ENCODE peak calls at places on chromosomes 12 and 14, in nine cellular contexts. One of them, this sample, is unnamed.

GRCh38 chr14:52429451-52429850 is 115.3 kb downstream of the PTGER2 start:
- DNase-seq in lung: no peak
- DNase-seq in psoas muscle: no peak
- DNase-seq in AG04450: no peak
- DNase-seq in ovary: no peak
- DNase-seq in left ventricle myocardium inferior: no peak
- DNase-seq in HFF-Myc: no peak
- DNase-seq in AG10803: no peak
- DNase-seq in fibroblast of pulmonary artery: no peak
- DNase-seq in this sample: no peak

GRCh38 chr12:47221256-47222023 is 141.7 kb upstream of the AMIGO2 start:
- DNase-seq in left ventricle myocardium inferior: no peak
- DNase-seq in lung: no peak
- DNase-seq in fibroblast of pulmonary artery: no peak
- DNase-seq in psoas muscle: no peak
- DNase-seq in AG04450: no peak
- DNase-seq in HFF-Myc: no peak
- DNase-seq in AG10803: no peak
- DNase-seq in ovary: no peak
- DNase-seq in this sample: no peak

GRCh38 chr14:74190910-74191575 is 48.2 kb upstream of the VSX2 start:
- DNase-seq in psoas muscle: no peak
- DNase-seq in lung: no peak
- DNase-seq in ovary: no peak
- DNase-seq in AG10803: peak; percentile 4
- DNase-seq in fibroblast of pulmonary artery: no peak
- DNase-seq in AG04450: no peak
- DNase-seq in left ventricle myocardium inferior: no peak
- DNase-seq in HFF-Myc: no peak
- DNase-seq in this sample: no peak

GRCh38 chr14:27384124-27384523 is 786.3 kb upstream of the NOVA1 start:
- DNase-seq in HFF-Myc: no peak
- DNase-seq in AG10803: no peak
- DNase-seq in left ventricle myocardium inferior: no peak
- DNase-seq in AG04450: no peak
- DNase-seq in psoas muscle: no peak
- DNase-seq in lung: no peak
- DNase-seq in fibroblast of pulmonary artery: no peak
- DNase-seq in ovary: no peak
- DNase-seq in this sample: no peak

GRCh38 chr12:99131761-99132199 is 486.7 kb downstream of the APAF1 start:
- DNase-seq in AG10803: no peak
- DNase-seq in left ventricle myocardium inferior: peak; percentile 54
- DNase-seq in HFF-Myc: no peak
- DNase-seq in ovary: no peak
- DNase-seq in psoas muscle: peak; percentile 61
- DNase-seq in fibroblast of pulmonary artery: no peak
- DNase-seq in lung: no peak
- DNase-seq in AG04450: no peak
- DNase-seq in this sample: no peak

GRCh38 chr14:53055003-53055402 is 98.1 kb downstream of the DDHD1 start:
- DNase-seq in HFF-Myc: peak; percentile 48
- DNase-seq in AG04450: peak; percentile 42
- DNase-seq in AG10803: peak; percentile 64
- DNase-seq in ovary: no peak
- DNase-seq in psoas muscle: no peak
- DNase-seq in lung: no peak
- DNase-seq in fibroblast of pulmonary artery: peak; percentile 79
- DNase-seq in left ventricle myocardium inferior: no peak
- DNase-seq in this sample: no peak

GRCh38 chr14:33477752-33478151 is 473.1 kb downstream of the EGLN3 start:
- DNase-seq in left ventricle myocardium inferior: no peak
- DNase-seq in HFF-Myc: no peak
- DNase-seq in lung: no peak
- DNase-seq in ovary: no peak
- DNase-seq in AG10803: no peak
- DNase-seq in fibroblast of pulmonary artery: no peak
- DNase-seq in psoas muscle: no peak
- DNase-seq in AG04450: no peak
- DNase-seq in this sample: no peak

GRCh38 chr14:102125546-102125945 is 14.2 kb upstream of the WDR20 start:
- DNase-seq in left ventricle myocardium inferior: no peak
- DNase-seq in AG10803: no peak
- DNase-seq in AG04450: no peak
- DNase-seq in fibroblast of pulmonary artery: no peak
- DNase-seq in ovary: no peak
- DNase-seq in HFF-Myc: no peak
- DNase-seq in psoas muscle: no peak
- DNase-seq in lung: no peak
- DNase-seq in this sample: no peak

GRCh38 chr14:99360774-99361595 is 89.0 kb upstream of the BCL11B start:
- DNase-seq in AG10803: no peak
- DNase-seq in HFF-Myc: no peak
- DNase-seq in fibroblast of pulmonary artery: no peak
- DNase-seq in psoas muscle: no peak
- DNase-seq in lung: no peak
- DNase-seq in left ventricle myocardium inferior: no peak
- DNase-seq in ovary: no peak
- DNase-seq in AG04450: no peak
- DNase-seq in this sample: no peak

GRCh38 chr14:89138846-89139245 is 278.2 kb downstream of the FOXN3 start:
- DNase-seq in AG10803: no peak
- DNase-seq in ovary: no peak
- DNase-seq in AG04450: no peak
- DNase-seq in psoas muscle: no peak
- DNase-seq in HFF-Myc: no peak
- DNase-seq in fibroblast of pulmonary artery: no peak
- DNase-seq in lung: no peak
- DNase-seq in left ventricle myocardium inferior: no peak
- DNase-seq in this sample: no peak

GRCh38 chr14:44782775-44783238 is 178.9 kb downstream of the KLHL28 start:
- DNase-seq in HFF-Myc: no peak
- DNase-seq in ovary: no peak
- DNase-seq in AG10803: peak; percentile 56
- DNase-seq in left ventricle myocardium inferior: no peak
- DNase-seq in fibroblast of pulmonary artery: peak; percentile 86
- DNase-seq in psoas muscle: no peak
- DNase-seq in AG04450: no peak
- DNase-seq in lung: no peak
- DNase-seq in this sample: no peak

GRCh38 chr12:130924946-130925345 is 28.8 kb upstream of the ADGRD1 start:
- DNase-seq in AG10803: no peak
- DNase-seq in psoas muscle: no peak
- DNase-seq in left ventricle myocardium inferior: no peak
- DNase-seq in fibroblast of pulmonary artery: no peak
- DNase-seq in HFF-Myc: no peak
- DNase-seq in AG04450: no peak
- DNase-seq in lung: no peak
- DNase-seq in ovary: peak; percentile 34
- DNase-seq in this sample: no peak

GRCh38 chr12:47190271-47190750 is 110.6 kb upstream of the AMIGO2 start:
- DNase-seq in left ventricle myocardium inferior: no peak
- DNase-seq in AG04450: peak; percentile 26
- DNase-seq in AG10803: peak; percentile 40
- DNase-seq in HFF-Myc: no peak
- DNase-seq in psoas muscle: no peak
- DNase-seq in ovary: no peak
- DNase-seq in lung: no peak
- DNase-seq in fibroblast of pulmonary artery: peak; percentile 68
- DNase-seq in this sample: peak; percentile 18

GRCh38 chr12:96354326-96354725 is 45.9 kb downstream of the CDK17 start:
- DNase-seq in lung: no peak
- DNase-seq in ovary: no peak
- DNase-seq in fibroblast of pulmonary artery: no peak
- DNase-seq in AG10803: no peak
- DNase-seq in psoas muscle: no peak
- DNase-seq in HFF-Myc: no peak
- DNase-seq in AG04450: peak; percentile 3
- DNase-seq in left ventricle myocardium inferior: no peak
- DNase-seq in this sample: no peak

GRCh38 chr12:52360106-52360662 is 7.1 kb downstream of the KRT85 start:
- DNase-seq in AG04450: no peak
- DNase-seq in fibroblast of pulmonary artery: no peak
- DNase-seq in ovary: no peak
- DNase-seq in lung: no peak
- DNase-seq in HFF-Myc: no peak
- DNase-seq in psoas muscle: no peak
- DNase-seq in AG10803: no peak
- DNase-seq in left ventricle myocardium inferior: no peak
- DNase-seq in this sample: no peak

GRCh38 chr14:50230601-50231474 is 540 bp downstream of the SOS2 start:
- DNase-seq in AG10803: peak; percentile 70
- DNase-seq in psoas muscle: peak; percentile 81
- DNase-seq in HFF-Myc: no peak
- DNase-seq in ovary: peak; percentile 72
- DNase-seq in AG04450: peak; percentile 7
- DNase-seq in fibroblast of pulmonary artery: peak; percentile 73
- DNase-seq in left ventricle myocardium inferior: peak; percentile 67
- DNase-seq in lung: peak; percentile 42
- DNase-seq in this sample: peak; percentile 14

GRCh38 chr12:76764856-76765255 is 941 bp downstream of the ZDHHC17 start:
- DNase-seq in HFF-Myc: no peak
- DNase-seq in left ventricle myocardium inferior: no peak
- DNase-seq in fibroblast of pulmonary artery: peak; percentile 18
- DNase-seq in lung: no peak
- DNase-seq in AG10803: peak; percentile 27
- DNase-seq in AG04450: no peak
- DNase-seq in ovary: no peak
- DNase-seq in psoas muscle: no peak
- DNase-seq in this sample: no peak

GRCh38 chr12:120639771-120640721 is at the start of gene CABP1:
- DNase-seq in left ventricle myocardium inferior: no peak
- DNase-seq in ovary: no peak
- DNase-seq in psoas muscle: peak; percentile 60
- DNase-seq in fibroblast of pulmonary artery: no peak
- DNase-seq in HFF-Myc: no peak
- DNase-seq in lung: no peak
- DNase-seq in AG10803: no peak
- DNase-seq in AG04450: no peak
- DNase-seq in this sample: no peak

GRCh38 chr14:57122129-57122528 is 146.6 kb downstream of the EXOC5 start:
- DNase-seq in left ventricle myocardium inferior: no peak
- DNase-seq in AG04450: no peak
- DNase-seq in fibroblast of pulmonary artery: no peak
- DNase-seq in lung: no peak
- DNase-seq in psoas muscle: no peak
- DNase-seq in HFF-Myc: no peak
- DNase-seq in AG10803: no peak
- DNase-seq in ovary: no peak
- DNase-seq in this sample: no peak
- TF ChIP-seq CTCF in left ventricle myocardium inferior: no peak
- TF ChIP-seq CTCF in AG04450: no peak
- TF ChIP-seq CTCF in fibroblast of pulmonary artery: no peak
- TF ChIP-seq CTCF in lung: no peak
- TF ChIP-seq CTCF in psoas muscle: no peak
- TF ChIP-seq CTCF in HFF-Myc: no peak
- TF ChIP-seq CTCF in AG10803: no peak
- TF ChIP-seq CTCF in ovary: no peak
- TF ChIP-seq CTCF in this sample: no peak

GRCh38 chr12:106894774-106895173 is 60.9 kb upstream of the TMEM263 start:
- DNase-seq in AG04450: no peak
- DNase-seq in lung: no peak
- DNase-seq in HFF-Myc: no peak
- DNase-seq in left ventricle myocardium inferior: no peak
- DNase-seq in fibroblast of pulmonary artery: no peak
- DNase-seq in psoas muscle: no peak
- DNase-seq in AG10803: no peak
- DNase-seq in ovary: no peak
- DNase-seq in this sample: no peak
- H3K4me3 ChIP-seq in AG04450: no peak overlapping the region
- H3K4me3 ChIP-seq in lung: no peak overlapping the region
- H3K4me3 ChIP-seq in HFF-Myc: no peak overlapping the region
- H3K4me3 ChIP-seq in left ventricle myocardium inferior: no peak overlapping the region
- H3K4me3 ChIP-seq in fibroblast of pulmonary artery: no peak overlapping the region
- H3K4me3 ChIP-seq in psoas muscle: no peak overlapping the region
- H3K4me3 ChIP-seq in AG10803: no peak overlapping the region
- H3K4me3 ChIP-seq in ovary: no peak overlapping the region
- H3K4me3 ChIP-seq in this sample: no peak overlapping the region

GRCh38 chr14:22300646-22301045 is 288.4 kb downstream of the DAD1 start:
- DNase-seq in left ventricle myocardium inferior: no peak
- DNase-seq in HFF-Myc: no peak
- DNase-seq in lung: no peak
- DNase-seq in psoas muscle: no peak
- DNase-seq in AG04450: peak; percentile 53
- DNase-seq in fibroblast of pulmonary artery: no peak
- DNase-seq in ovary: no peak
- DNase-seq in AG10803: no peak
- DNase-seq in this sample: no peak

GRCh38 chr14:22304324-22304723 is 284.7 kb downstream of the DAD1 start:
- DNase-seq in lung: no peak
- DNase-seq in AG04450: no peak
- DNase-seq in ovary: no peak
- DNase-seq in psoas muscle: no peak
- DNase-seq in HFF-Myc: no peak
- DNase-seq in AG10803: no peak
- DNase-seq in fibroblast of pulmonary artery: no peak
- DNase-seq in left ventricle myocardium inferior: no peak
- DNase-seq in this sample: no peak

GRCh38 chr14:22305563-22306127 is 283.4 kb downstream of the DAD1 start:
- DNase-seq in fibroblast of pulmonary artery: no peak
- DNase-seq in psoas muscle: no peak
- DNase-seq in AG10803: no peak
- DNase-seq in HFF-Myc: no peak
- DNase-seq in lung: no peak
- DNase-seq in AG04450: no peak
- DNase-seq in ovary: no peak
- DNase-seq in left ventricle myocardium inferior: no peak
- DNase-seq in this sample: no peak

DNA sequence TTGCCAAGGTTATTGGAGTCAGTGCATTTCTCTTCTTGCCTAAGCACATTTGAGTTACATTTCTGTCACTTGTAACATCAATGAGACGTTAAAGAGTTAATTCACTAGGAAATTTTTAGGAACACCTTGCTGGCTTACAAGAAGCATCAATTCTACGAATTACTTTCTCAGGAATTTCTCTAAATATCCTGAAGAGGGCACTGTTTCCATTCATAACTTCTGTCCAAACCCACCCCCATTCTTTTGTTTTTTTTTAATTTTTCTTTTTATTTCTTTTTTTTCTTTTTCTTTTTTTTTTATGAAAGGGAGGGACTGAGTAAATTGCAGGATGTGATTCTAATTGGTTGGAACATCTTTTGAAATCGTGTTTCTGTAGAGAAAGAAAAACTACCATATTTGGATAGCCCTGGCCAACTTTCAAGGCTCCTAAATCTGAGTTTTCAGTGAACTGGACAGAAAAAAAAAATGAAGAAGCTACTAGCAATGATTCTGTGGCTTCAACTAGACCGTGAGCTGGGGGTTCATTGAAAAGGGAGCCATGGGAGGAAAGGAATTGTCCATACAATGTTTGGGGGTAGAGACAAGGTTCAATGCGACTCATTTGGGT is 285.3 kb downstream of the DAD1 start:
- DNase-seq in HFF-Myc: no peak
- DNase-seq in AG10803: peak; percentile 5
- DNase-seq in lung: no peak
- DNase-seq in psoas muscle: no peak
- DNase-seq in left ventricle myocardium inferior: no peak
- DNase-seq in ovary: no peak
- DNase-seq in AG04450: no peak
- DNase-seq in fibroblast of pulmonary artery: peak; percentile 29
- DNase-seq in this sample: no peak
- TF ChIP-seq CTCF in HFF-Myc: peak; percentile 36
- TF ChIP-seq CTCF in AG10803: peak; percentile 57
- TF ChIP-seq CTCF in lung: no peak
- TF ChIP-seq CTCF in psoas muscle: peak; percentile 27
- TF ChIP-seq CTCF in left ventricle myocardium inferior: peak; percentile 59
- TF ChIP-seq CTCF in ovary: no peak
- TF ChIP-seq CTCF in AG04450: peak; percentile 59
- TF ChIP-seq CTCF in fibroblast of pulmonary artery: peak; percentile 47
- TF ChIP-seq CTCF in this sample: peak; percentile 38

GRCh38 chr12:53725824-53726223 is 1.4 kb downstream of the CALCOCO1 start:
- DNase-seq in ovary: no peak
- DNase-seq in AG04450: no peak
- DNase-seq in left ventricle myocardium inferior: no peak
- DNase-seq in fibroblast of pulmonary artery: no peak
- DNase-seq in AG10803: peak; percentile 47
- DNase-seq in psoas muscle: no peak
- DNase-seq in HFF-Myc: no peak
- DNase-seq in lung: no peak
- DNase-seq in this sample: no peak
- H3K4me3 ChIP-seq in ovary: peak overlapping the region; percentile 1
- H3K4me3 ChIP-seq in AG04450: peak overlapping the region; percentile 98
- H3K4me3 ChIP-seq in left ventricle myocardium inferior: peak overlapping the region; percentile 84
- H3K4me3 ChIP-seq in fibroblast of pulmonary artery: peak overlapping the region; percentile 63
- H3K4me3 ChIP-seq in AG10803: peak overlapping the region; percentile 97
- H3K4me3 ChIP-seq in psoas muscle: peak overlapping the region; percentile 90
- H3K4me3 ChIP-seq in HFF-Myc: peak overlapping the region; percentile 83
- H3K4me3 ChIP-seq in lung: no peak overlapping the region
- H3K4me3 ChIP-seq in this sample: peak overlapping the region; percentile 81